ENCODE peak calls at places on chromosome 18, in five cellular contexts. One of them, this sample, is unnamed.

GRCh38 chr18:54150226-54150625 is 74.2 kb downstream of the MBD2 start:
- DNase-seq in mesothelial cell of epicardium: no peak
- DNase-seq in tibial artery: no peak
- DNase-seq in Calu3: no peak
- DNase-seq in endothelial cell: no peak
- DNase-seq in this sample: no peak

GRCh38 chr18:42578781-42579180 is 536.7 kb downstream of the RIT2 start:
- DNase-seq in mesothelial cell of epicardium: no peak
- DNase-seq in tibial artery: no peak
- DNase-seq in Calu3: no peak
- DNase-seq in endothelial cell: no peak
- DNase-seq in this sample: no peak

GRCh38 chr18:57353940-57354461 is 1.6 kb downstream of the ST8SIA3 start:
- DNase-seq in mesothelial cell of epicardium: peak
- DNase-seq in tibial artery: no peak
- DNase-seq in Calu3: no peak
- DNase-seq in endothelial cell: peak
- DNase-seq in this sample: peak

GRCh38 chr18:59575995-59576394 is 121.2 kb downstream of the CCBE1 start:
- DNase-seq in mesothelial cell of epicardium: no peak
- DNase-seq in tibial artery: no peak
- DNase-seq in Calu3: no peak
- DNase-seq in endothelial cell: no peak
- DNase-seq in this sample: no peak

GRCh38 chr18:56787392-56787791 is 136.2 kb downstream of the WDR7 start:
- DNase-seq in mesothelial cell of epicardium: no peak
- DNase-seq in tibial artery: no peak
- DNase-seq in Calu3: no peak
- DNase-seq in endothelial cell: no peak
- DNase-seq in this sample: no peak

GRCh38 chr18:75130591-75131274 is 78.2 kb downstream of the PTGR3 start:
- DNase-seq in mesothelial cell of epicardium: no peak
- DNase-seq in tibial artery: peak
- DNase-seq in Calu3: no peak
- DNase-seq in endothelial cell: no peak
- DNase-seq in this sample: no peak

GRCh38 chr18:1014496-1014895 is 109.8 kb downstream of the ADCYAP1 start:
- DNase-seq in mesothelial cell of epicardium: no peak
- DNase-seq in tibial artery: no peak
- DNase-seq in Calu3: no peak
- DNase-seq in endothelial cell: no peak
- DNase-seq in this sample: no peak

GRCh38 chr18:25875574-25875973 is 214.8 kb downstream of the SS18 start:
- DNase-seq in mesothelial cell of epicardium: no peak
- DNase-seq in tibial artery: no peak
- DNase-seq in Calu3: no peak
- DNase-seq in endothelial cell: no peak
- DNase-seq in this sample: no peak

GRCh38 chr18:58105206-58105907 is 61.3 kb downstream of the NEDD4L start:
- DNase-seq in mesothelial cell of epicardium: no peak
- DNase-seq in tibial artery: no peak
- DNase-seq in Calu3: no peak
- DNase-seq in endothelial cell: no peak
- DNase-seq in this sample: no peak

GRCh38 chr18:47985837-47986236 is 55.4 kb upstream of the SMAD2 start:
- DNase-seq in mesothelial cell of epicardium: no peak
- DNase-seq in tibial artery: no peak
- DNase-seq in Calu3: no peak
- DNase-seq in endothelial cell: no peak
- DNase-seq in this sample: no peak

GRCh38 chr18:23077493-23078256 is 57.6 kb upstream of the CABLES1 start:
- DNase-seq in mesothelial cell of epicardium: no peak
- DNase-seq in tibial artery: no peak
- DNase-seq in Calu3: peak
- DNase-seq in endothelial cell: no peak
- DNase-seq in this sample: no peak
- TF ChIP-seq CTCF in mesothelial cell of epicardium: no peak
- TF ChIP-seq CTCF in tibial artery: no peak
- TF ChIP-seq CTCF in Calu3: peak
- TF ChIP-seq CTCF in endothelial cell: no peak
- TF ChIP-seq CTCF in this sample: no peak

GRCh38 chr18:43661570-43661969 is 384.3 kb upstream of the SYT4 start:
- DNase-seq in mesothelial cell of epicardium: no peak
- DNase-seq in tibial artery: no peak
- DNase-seq in Calu3: peak
- DNase-seq in endothelial cell: peak
- DNase-seq in this sample: no peak
- TF ChIP-seq CTCF in mesothelial cell of epicardium: no peak
- TF ChIP-seq CTCF in tibial artery: no peak
- TF ChIP-seq CTCF in Calu3: peak
- TF ChIP-seq CTCF in endothelial cell: no peak
- TF ChIP-seq CTCF in this sample: peak

GRCh38 chr18:24014986-24015896 is 687 bp downstream of the TTC39C start:
- DNase-seq in mesothelial cell of epicardium: peak
- DNase-seq in tibial artery: peak
- DNase-seq in Calu3: peak
- DNase-seq in endothelial cell: peak
- DNase-seq in this sample: peak

GRCh38 chr18:24014062-24014985 is at the start of gene TTC39C:
- DNase-seq in mesothelial cell of epicardium: peak
- DNase-seq in tibial artery: peak
- DNase-seq in Calu3: peak
- DNase-seq in endothelial cell: peak
- DNase-seq in this sample: peak

GRCh38 chr18:24010673-24011072 is 3.9 kb upstream of the TTC39C start:
- DNase-seq in mesothelial cell of epicardium: no peak
- DNase-seq in tibial artery: no peak
- DNase-seq in Calu3: no peak
- DNase-seq in endothelial cell: no peak
- DNase-seq in this sample: no peak

GRCh38 chr18:24011095-24011917 is 3.2 kb upstream of the TTC39C start:
- DNase-seq in mesothelial cell of epicardium: no peak
- DNase-seq in tibial artery: no peak
- DNase-seq in Calu3: no peak
- DNase-seq in endothelial cell: no peak
- DNase-seq in this sample: no peak

GRCh38 chr18:24013061-24013460 is 1.5 kb upstream of the TTC39C start:
- DNase-seq in mesothelial cell of epicardium: no peak
- DNase-seq in tibial artery: no peak
- DNase-seq in Calu3: no peak
- DNase-seq in endothelial cell: no peak
- DNase-seq in this sample: no peak
- TF ChIP-seq CTCF in mesothelial cell of epicardium: no peak
- TF ChIP-seq CTCF in tibial artery: no peak
- TF ChIP-seq CTCF in Calu3: no peak
- TF ChIP-seq CTCF in endothelial cell: no peak
- TF ChIP-seq CTCF in this sample: no peak

GRCh38 chr18:46268662-46269061 is 164.5 kb downstream of the HAUS1 start:
- DNase-seq in mesothelial cell of epicardium: no peak
- DNase-seq in tibial artery: no peak
- DNase-seq in Calu3: no peak
- DNase-seq in endothelial cell: no peak
- DNase-seq in this sample: no peak
- TF ChIP-seq CTCF in mesothelial cell of epicardium: no peak
- TF ChIP-seq CTCF in tibial artery: no peak
- TF ChIP-seq CTCF in Calu3: no peak
- TF ChIP-seq CTCF in endothelial cell: no peak
- TF ChIP-seq CTCF in this sample: no peak